ENCODE peak calls at places on chromosomes 2 and 18, in seven cellular contexts. O, M, W, U, N, F and X are unnamed samples.

GRCh38 chr2:23627236-23627990 is 242.4 kb downstream of the KLHL29 start:
- DNase-seq in O (no peak), M (no peak), W (no peak), U (no peak), N (no peak), F (no peak), X (no peak)

GRCh38 chr2:134946073-134946472 is 27.5 kb downstream of the CCNT2 start:
- DNase-seq in O (no peak), M (no peak), W (no peak), U (no peak), N (no peak), F (no peak), X (no peak)

GRCh38 chr18:21741511-21742322 is 1.1 kb downstream of the MIB1 start:
- DNase-seq in O (peak; percentile 33), M (peak; percentile 35), W (peak; percentile 43), U (no peak), N (peak; percentile 40), F (peak; percentile 40), X (peak; percentile 60)

GRCh38 chr2:227939271-227940027 is 68.0 kb downstream of the DAW1 start:
- DNase-seq in O (no peak), M (no peak), W (peak; percentile 35), U (peak; percentile 15), N (no peak), F (no peak), X (peak; percentile 43)

GRCh38 chr2:166135849-166136258 is 8.0 kb upstream of the SCN1A start:
- DNase-seq in O (no peak), M (no peak), W (no peak), U (no peak), N (no peak), F (no peak), X (no peak)

GRCh38 chr2:1209246-1209645 is 204.0 kb upstream of the TPO start:
- DNase-seq in O (no peak), M (no peak), W (no peak), U (no peak), N (no peak), F (no peak), X (no peak)

GRCh38 chr2:23497063-23497462 is 112.1 kb downstream of the KLHL29 start:
- DNase-seq in O (no peak), M (no peak), W (no peak), U (no peak), N (no peak), F (no peak), X (no peak)

GRCh38 chr18:22563098-22563707 is 145.5 kb upstream of the CTAGE1 start:
- DNase-seq in O (peak; percentile 66), M (no peak), W (peak; percentile 71), U (peak; percentile 82), N (peak; percentile 35), F (peak; percentile 40), X (peak; percentile 41)

GRCh38 chr2:9639000-9639602 is 8.3 kb upstream of the YWHAQ start:
- DNase-seq in O (peak; percentile 31), M (peak; percentile 50), W (no peak), U (peak; percentile 12), N (no peak), F (no peak), X (no peak)

GRCh38 chr2:73292316-73292905 is 937 bp downstream of the EGR4 start:
- DNase-seq in O (no peak), M (no peak), W (no peak), U (no peak), N (no peak), F (no peak), X (no peak)

GRCh38 chr2:72115361-72116080 is 32.1 kb downstream of the CYP26B1 start:
- DNase-seq in O (no peak), M (no peak), W (peak; percentile 59), U (peak; percentile 97), N (no peak), F (no peak), X (no peak)

GRCh38 chr2:62188416-62188815 is 7.5 kb upstream of the B3GNT2 start:
- DNase-seq in O (no peak), M (no peak), W (no peak), U (no peak), N (no peak), F (no peak), X (no peak)

GRCh38 chr2:239805043-239805329 is 220.2 kb downstream of the NDUFA10 start:
- DNase-seq in O (no peak), M (no peak), W (no peak), U (no peak), N (no peak), F (peak; percentile 19), X (no peak)

GRCh38 chr2:38277245-38278119 is 99.6 kb downstream of the ATL2 start:
- DNase-seq in O (no peak), M (no peak), W (no peak), U (no peak), N (no peak), F (no peak), X (no peak)

GRCh38 chr2:11745613-11746375 is 638 bp upstream of the LPIN1 start:
- DNase-seq in O (no peak), M (peak; percentile 39), W (no peak), U (no peak), N (no peak), F (no peak), X (no peak)

GRCh38 chr2:11743846-11744553 is 2.4 kb upstream of the LPIN1 start:
- DNase-seq in O (peak; percentile 97), M (peak; percentile 96), W (peak; percentile 98), U (peak; percentile 100), N (peak; percentile 95), F (peak; percentile 94), X (peak; percentile 89)

GRCh38 chr2:11743531-11743815 is 3.0 kb upstream of the LPIN1 start:
- DNase-seq in O (no peak), M (peak; percentile 32), W (no peak), U (no peak), N (no peak), F (no peak), X (no peak)

GRCh38 chr2:11746376-11746806 is at the start of gene LPIN1:
- DNase-seq in O (peak; percentile 89), M (peak; percentile 95), W (peak; percentile 92), U (peak; percentile 86), N (peak; percentile 93), F (peak; percentile 93), X (peak; percentile 93)

GRCh38 chr2:11744631-11745394 is 1.6 kb upstream of the LPIN1 start:
- DNase-seq in O (no peak), M (peak; percentile 47), W (peak; percentile 40), U (peak; percentile 60), N (no peak), F (no peak), X (peak; percentile 67)
- TF ChIP-seq POLR2A in O (no peak), M (no peak), W (no peak), U (no peak), N (no peak), F (no peak), X (no peak)

GRCh38 chr2:27628767-27629709 is at the start of the genes CCDC121 and GPN1:
- DNase-seq in O (peak; percentile 78), M (peak; percentile 87), W (peak; percentile 95), U (peak; percentile 91), N (peak; percentile 92), F (peak; percentile 81), X (peak; percentile 89)
- TF ChIP-seq POLR2A in O (peak; percentile 32), M (peak; percentile 54), W (peak; percentile 60), U (peak; percentile 99), N (peak; percentile 66), F (no peak), X (peak; percentile 90)

GRCh38 chr18:6929370-6930102 is 188.1 kb downstream of the LAMA1 start:
- DNase-seq in O (no peak), M (no peak), W (no peak), U (no peak), N (peak; percentile 47), F (no peak), X (no peak)
- TF ChIP-seq POLR2A in O (no peak), M (no peak), W (no peak), U (no peak), N (peak; percentile 65), F (no peak), X (no peak)

DNA sequence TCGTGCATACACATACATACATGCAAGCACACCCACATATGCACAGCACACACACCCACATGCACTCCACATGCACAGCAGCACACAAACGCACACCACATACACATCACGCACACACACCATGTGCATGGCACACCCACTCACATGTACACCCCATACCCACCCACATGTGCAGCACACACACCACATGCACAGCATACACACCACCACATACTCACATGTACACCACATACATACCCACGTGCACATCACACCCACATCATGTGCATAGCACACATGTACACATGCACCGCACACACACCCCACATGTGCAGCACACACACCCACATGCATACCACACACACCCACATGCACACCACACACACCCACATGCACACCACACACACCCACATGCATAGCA is 132.0 kb upstream of the RGPD4 start:
- DNase-seq in O (no peak), M (no peak), W (no peak), U (no peak), N (no peak), F (no peak), X (no peak)
- TF ChIP-seq POLR2A in O (no peak), M (no peak), W (no peak), U (no peak), N (no peak), F (no peak), X (no peak)

GRCh38 chr2:201130524-201131186 is 14.7 kb downstream of the CFLAR start:
- DNase-seq in O (no peak), M (no peak), W (peak; percentile 49), U (no peak), N (no peak), F (no peak), X (peak; percentile 76)
- TF ChIP-seq POLR2A in O (no peak), M (no peak), W (no peak), U (no peak), N (no peak), F (no peak), X (peak; percentile 59)